ENCODE peak calls at places on chromosomes 2 and 18, in six cellular contexts. T is A549, R is K562, D is HCT116, Z is HepG2, X is H1. N is an unnamed sample.

GRCh38 chr2:211846031-211846400 is 692.6 kb downstream of the ERBB4 start:
- DNase-seq in T (no peak), R (no peak), D (no peak), Z (no peak), X (no peak), N (no peak)

GRCh38 chr2:100106460-100106859 is 35.9 kb downstream of the AFF3 start:
- DNase-seq in T (no peak), R (no peak), D (no peak), Z (no peak), X (no peak), N (no peak)

GRCh38 chr2:25303517-25304338 is 38.0 kb downstream of the DNMT3A start:
- DNase-seq in T (no peak), R (no peak), D (no peak), Z (no peak), X (no peak), N (no peak)

GRCh38 chr2:12637754-12638153 is 79.0 kb upstream of the TRIB2 start:
- DNase-seq in T (no peak), R (no peak), D (no peak), Z (no peak), X (no peak), N (no peak)

GRCh38 chr2:171521361-171522056 is 765 bp upstream of the CYBRD1 start:
- DNase-seq in T (no peak), R (no peak), D (no peak), Z (no peak), X (no peak), N (peak; percentile 21)

GRCh38 chr2:160674076-160674630 is 180.5 kb upstream of the RBMS1 start:
- DNase-seq in T (no peak), R (no peak), D (no peak), Z (no peak), X (no peak), N (no peak)

GRCh38 chr2:174607989-174608865 is 10.6 kb upstream of the WIPF1 start:
- DNase-seq in T (no peak), R (no peak), D (no peak), Z (no peak), X (no peak), N (no peak)

GRCh38 chr18:63178526-63178880 is 141.1 kb downstream of the BCL2 start:
- DNase-seq in T (no peak), R (no peak), D (no peak), Z (no peak), X (no peak), N (peak; percentile 98)

DNA sequence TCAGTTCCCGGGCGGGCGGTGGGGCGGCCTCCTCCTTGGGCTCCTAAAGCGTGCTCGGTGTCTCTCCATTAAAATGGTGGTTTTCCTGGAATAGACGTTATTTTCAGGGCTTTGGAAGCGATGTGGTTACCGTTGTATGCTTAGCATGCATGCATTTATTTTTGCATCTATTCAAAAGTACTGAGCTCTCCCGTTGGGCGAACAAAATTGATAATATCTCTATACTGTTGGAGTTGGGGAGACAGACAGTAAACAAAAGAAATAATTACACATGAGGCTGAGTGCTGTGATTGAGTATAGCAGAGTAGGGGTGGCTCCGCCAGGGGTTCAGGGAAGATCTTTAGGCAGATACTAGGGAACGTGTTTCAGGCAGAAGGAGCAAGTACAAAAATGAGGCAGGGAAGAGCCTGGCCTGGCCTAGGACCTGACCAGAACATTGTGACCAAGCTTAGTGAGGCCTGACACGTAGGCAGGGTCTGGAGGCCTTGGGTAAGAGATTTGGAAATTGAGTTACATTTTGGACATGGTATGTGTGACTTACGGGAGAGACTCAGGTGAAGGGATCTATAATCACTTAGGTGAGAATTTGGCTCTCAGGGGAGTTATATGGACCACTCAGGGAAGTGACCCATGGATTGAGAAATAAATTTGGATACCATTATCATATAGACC is 674 bp downstream of the NCAPH start:
- DNase-seq in T (no peak), R (peak; percentile 53), D (no peak), Z (no peak), X (no peak), N (peak; percentile 45)
- TF ChIP-seq POLR2A in T (peak; percentile 56), R (peak; percentile 81), D (peak; percentile 67), Z (peak; percentile 73), X (peak; percentile 82), N (peak; percentile 42)

GRCh38 chr2:162245051-162245450 is 1.8 kb upstream of the FAP start:
- DNase-seq in T (no peak), R (no peak), D (no peak), Z (no peak), X (no peak), N (no peak)

GRCh38 chr2:162244559-162245031 is 1.4 kb upstream of the FAP start:
- DNase-seq in T (no peak), R (no peak), D (peak; percentile 22), Z (no peak), X (no peak), N (no peak)

GRCh38 chr2:162243305-162243693 is at the start of gene FAP:
- DNase-seq in T (no peak), R (no peak), D (no peak), Z (no peak), X (no peak), N (no peak)

GRCh38 chr2:162241571-162241970 is 1.7 kb downstream of the FAP start:
- DNase-seq in T (no peak), R (no peak), D (no peak), Z (no peak), X (no peak), N (no peak)

DNA sequence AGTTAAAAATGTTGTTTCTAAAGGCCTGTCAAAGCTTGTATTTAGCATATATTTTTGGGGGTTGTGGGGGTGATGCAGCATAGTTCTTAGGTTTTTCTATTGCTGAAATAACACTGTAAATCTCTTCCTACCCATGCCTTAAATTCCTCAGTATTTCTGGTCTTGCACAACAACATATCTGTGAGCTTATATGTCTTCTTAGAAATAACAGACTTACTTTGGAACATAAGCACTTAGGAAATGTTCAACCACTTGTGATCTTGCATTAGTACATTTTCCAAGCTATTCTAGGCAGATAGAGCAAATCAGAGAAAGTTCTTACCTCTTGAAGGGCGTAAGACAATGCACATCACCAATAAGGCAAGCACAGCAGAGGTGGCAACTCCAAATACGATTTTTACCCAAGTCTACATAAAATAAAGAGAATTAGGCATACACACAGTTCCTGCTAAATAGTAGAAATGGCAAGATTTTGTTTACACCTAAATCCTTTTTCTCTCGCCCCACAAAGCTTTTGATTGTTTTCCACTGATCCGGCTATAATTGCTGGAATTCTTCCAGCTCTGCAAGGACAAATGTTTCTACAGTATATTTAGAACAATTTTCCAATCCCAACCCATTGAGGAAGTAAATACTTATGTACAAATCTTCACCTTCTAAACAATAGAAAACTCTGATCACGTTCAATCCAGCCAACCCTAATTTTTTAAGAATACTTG is 500 bp downstream of the FAP start:
- DNase-seq in T (no peak), R (no peak), D (no peak), Z (no peak), X (no peak), N (no peak)
- TF ChIP-seq MAX in T (no peak), R (no peak), D (no peak), Z (no peak), X (no peak), N (no peak)

GRCh38 chr2:241844066-241844728 is 14.5 kb downstream of the PDCD1 start:
- DNase-seq in T (peak; percentile 43), R (peak; percentile 87), D (peak; percentile 32), Z (no peak), X (no peak), N (peak; percentile 87)
- TF ChIP-seq POLR2A in T (no peak), R (peak; percentile 53), D (no peak), Z (no peak), X (no peak), N (no peak)

GRCh38 chr2:203787954-203788353 is 79.6 kb upstream of the CTLA4 start:
- DNase-seq in T (no peak), R (no peak), D (no peak), Z (peak; percentile 61), X (no peak), N (no peak)

GRCh38 chr2:203782262-203782976 is 76.0 kb downstream of the CD28 start:
- DNase-seq in T (peak; percentile 56), R (peak; percentile 11), D (peak; percentile 61), Z (peak; percentile 78), X (peak; percentile 21), N (peak; percentile 78)

GRCh38 chr2:203786912-203787311 is 80.5 kb downstream of the CD28 start:
- DNase-seq in T (no peak), R (no peak), D (no peak), Z (peak; percentile 41), X (no peak), N (peak; percentile 39)

GRCh38 chr2:203789613-203790012 is 78.0 kb upstream of the CTLA4 start:
- DNase-seq in T (no peak), R (no peak), D (no peak), Z (no peak), X (no peak), N (no peak)

GRCh38 chr2:203783496-203784203 is 77.2 kb downstream of the CD28 start:
- DNase-seq in T (no peak), R (no peak), D (no peak), Z (peak; percentile 99), X (no peak), N (no peak)
- TF ChIP-seq MAX in T (no peak), R (no peak), D (no peak), Z (peak; percentile 26), X (no peak), N (no peak)

GRCh38 chr2:85770786-85771409 is 17.1 kb downstream of the ATOH8 start:
- DNase-seq in T (no peak), R (no peak), D (no peak), Z (no peak), X (no peak), N (no peak)

GRCh38 chr2:85772841-85773491 is 19.2 kb downstream of the ATOH8 start:
- DNase-seq in T (no peak), R (no peak), D (no peak), Z (no peak), X (no peak), N (no peak)

GRCh38 chr2:85771486-85771885 is 17.7 kb downstream of the ATOH8 start:
- DNase-seq in T (no peak), R (no peak), D (no peak), Z (no peak), X (no peak), N (no peak)

GRCh38 chr2:85773692-85774091 is 19.9 kb downstream of the ATOH8 start:
- DNase-seq in T (no peak), R (no peak), D (no peak), Z (no peak), X (no peak), N (no peak)

DNA sequence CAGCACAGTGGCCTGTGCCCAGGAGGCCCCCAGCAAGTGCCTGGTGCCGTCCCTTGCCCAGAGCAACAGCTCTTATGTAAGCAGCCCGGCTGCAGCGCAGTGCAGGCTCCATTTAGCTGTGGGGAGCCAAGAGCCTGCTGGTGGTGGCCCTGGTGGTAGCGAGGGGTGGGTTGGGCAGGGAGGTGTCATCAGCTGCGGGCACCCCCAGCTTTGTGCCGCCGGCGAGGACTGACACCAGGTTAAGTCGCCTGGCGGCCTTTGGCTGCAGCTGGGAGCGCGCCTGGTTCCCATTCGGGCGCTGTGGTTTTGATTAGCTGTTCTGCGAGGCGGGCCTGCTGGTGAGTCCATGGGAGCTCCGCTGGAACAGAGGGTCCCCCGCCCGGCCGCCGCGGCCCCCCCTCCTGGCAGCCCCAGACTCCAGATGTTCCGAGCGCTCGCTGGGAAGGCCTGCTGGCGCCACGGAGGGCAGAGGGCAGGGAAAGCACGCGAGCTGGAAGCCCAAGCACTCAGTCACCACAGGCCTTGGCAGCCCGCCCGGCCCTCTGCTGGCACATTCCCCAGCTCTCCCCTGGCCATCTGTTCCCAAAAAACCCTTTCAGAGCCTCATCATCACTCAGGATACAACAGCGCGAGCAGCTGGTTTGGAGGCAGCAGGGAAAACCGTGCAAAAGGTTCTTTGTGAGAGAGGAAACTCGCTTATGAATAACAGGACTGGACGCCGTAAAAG is 18.4 kb downstream of the ATOH8 start:
- DNase-seq in T (peak; percentile 90), R (no peak), D (peak; percentile 73), Z (peak; percentile 97), X (no peak), N (no peak)
- TF ChIP-seq POLR2A in T (no peak), R (no peak), D (no peak), Z (no peak), X (no peak), N (no peak)

N was measured in NB4.